ENCODE peak calls at places on chromosomes 13 and 19, in seven cellular contexts. F is neuronal stem cell, A is IMR-90, L is H9, K is H1, C is mesenchymal stem cell, X is trophoblast cell. Z is an unnamed sample.

GRCh38 chr19:6772028-6772865 is at the start of gene VAV1:
- DNase-seq in A (no peak), X (no peak), L (peak), C (no peak), F (no peak), K (no peak), Z (no peak)

GRCh38 chr19:11697284-11697855 is 41.4 kb downstream of the ZNF823 start:
- DNase-seq in F (no peak), L (no peak), K (no peak), A (no peak), X (no peak), C (no peak), Z (no peak)

GRCh38 chr13:51066091-51066831 is 44.8 kb downstream of the C13orf42 start:
- DNase-seq in K (peak), L (no peak), X (no peak), A (peak), F (no peak), C (peak), Z (no peak)

GRCh38 chr19:15154002-15154612 is 46.7 kb downstream of the NOTCH3 start:
- DNase-seq in K (peak), L (peak), X (peak), C (peak), F (no peak), A (peak), Z (peak)

GRCh38 chr19:16470541-16470910 is 1.2 kb downstream of the EPS15L1 start:
- DNase-seq in F (no peak), A (no peak), L (no peak), K (no peak), C (peak), X (no peak), Z (peak)

GRCh38 chr13:75724742-75725504 is 88.8 kb downstream of the LMO7 start:
- DNase-seq in X (no peak), C (no peak), L (no peak), A (no peak), F (no peak), K (no peak), Z (peak)

GRCh38 chr13:67134322-67135129 is 95.6 kb downstream of the PCDH9 start:
- DNase-seq in C (peak), A (peak), X (no peak), K (no peak), L (no peak), F (no peak), Z (no peak)

GRCh38 chr13:114056205-114057013 is 76.0 kb downstream of the RASA3 start:
- DNase-seq in K (no peak), C (no peak), L (no peak), F (no peak), X (no peak), A (no peak), Z (no peak)

GRCh38 chr19:55383789-55384575 is at the start of gene TMEM238:
- DNase-seq in C (peak), L (peak), X (peak), K (peak), A (peak), F (peak), Z (peak)

GRCh38 chr13:58999851-59000250 is 1163.9 kb downstream of the DIAPH3 start:
- DNase-seq in X (no peak), A (no peak), K (no peak), C (no peak), F (no peak), L (no peak), Z (no peak)

GRCh38 chr13:58994778-58995177 is 1169.0 kb downstream of the DIAPH3 start:
- DNase-seq in A (no peak), F (no peak), C (peak), L (no peak), K (no peak), X (no peak), Z (no peak)

DNA sequence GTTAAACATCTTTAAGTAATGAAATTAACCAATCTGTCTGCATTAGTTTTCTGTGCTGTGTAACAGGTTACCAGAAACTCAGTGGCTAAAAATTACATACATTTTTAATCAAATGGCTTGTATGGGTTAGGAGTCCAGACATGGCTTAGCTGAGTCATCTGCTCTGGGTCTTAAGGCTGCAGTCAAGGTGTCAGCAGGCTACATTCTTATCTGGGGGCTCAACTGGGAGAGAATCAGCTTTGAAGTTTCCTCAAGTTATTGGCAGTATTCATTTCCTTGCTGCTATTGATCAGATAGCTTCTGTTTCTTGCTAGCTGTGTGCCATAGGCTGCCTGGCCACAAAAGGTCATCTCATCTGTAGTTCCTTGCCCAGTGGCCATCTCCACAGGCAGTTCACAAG is 1163.0 kb downstream of the DIAPH3 start:
- DNase-seq in C (no peak), A (no peak), K (no peak), L (no peak), F (no peak), X (no peak), Z (peak)
- H3K18ac ChIP-seq in C (no peak), A (no peak), K (no peak), L (no peak), F (no peak), X (no peak), Z (no peak)

DNA sequence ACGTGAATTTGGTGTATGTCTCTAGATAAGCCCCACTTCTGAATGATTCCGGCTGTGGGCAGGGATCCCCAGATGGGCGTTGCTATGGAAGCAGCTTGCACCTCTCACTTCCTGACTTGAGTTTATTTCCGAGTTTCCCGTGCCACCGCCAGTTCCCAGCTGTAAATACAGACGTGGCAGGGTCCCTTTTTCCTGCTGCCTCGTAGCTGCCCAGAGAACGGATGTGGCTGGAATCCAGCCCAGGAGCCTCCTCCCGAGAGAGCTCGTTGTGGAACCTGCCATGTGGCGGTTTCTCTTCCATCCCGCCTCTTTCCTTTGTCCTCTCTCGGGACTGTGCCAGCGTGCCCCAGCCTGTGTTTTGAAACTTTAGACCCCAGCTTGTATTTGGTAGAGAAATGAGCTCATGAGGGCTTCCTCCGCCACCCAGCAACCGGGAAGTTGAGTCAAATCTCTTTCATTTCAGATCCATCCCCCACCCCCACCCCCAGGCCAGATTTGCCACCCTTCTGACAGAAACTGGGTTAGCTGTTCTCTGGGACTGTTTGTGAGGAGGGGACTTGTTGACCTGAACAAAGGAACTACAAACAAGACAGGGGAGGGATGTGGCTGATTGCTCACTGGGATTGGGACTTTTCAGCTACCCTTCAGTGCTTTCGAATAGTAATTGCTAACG is 96.6 kb downstream of the SIPA1L3 start:
- DNase-seq in K (peak), A (peak), L (peak), C (peak), X (no peak), F (peak), Z (peak)
- H3K9ac ChIP-seq in K (peak), A (peak), L (peak), C (peak), X (no peak), F (peak), Z (peak)

GRCh38 chr13:101211261-101211660 is 205.0 kb downstream of the NALCN start:
- DNase-seq in C (no peak), L (no peak), F (no peak), A (peak), K (no peak), X (no peak), Z (no peak)

GRCh38 chr13:101205408-101205807 is 210.9 kb downstream of the NALCN start:
- DNase-seq in X (no peak), K (no peak), L (no peak), F (no peak), A (no peak), C (no peak), Z (no peak)

GRCh38 chr13:101210774-101211173 is 205.5 kb downstream of the NALCN start:
- DNase-seq in A (no peak), X (no peak), C (no peak), L (no peak), K (no peak), F (no peak), Z (no peak)

GRCh38 chr13:101204270-101205011 is 211.9 kb downstream of the NALCN start:
- DNase-seq in L (no peak), X (no peak), K (no peak), A (peak), C (no peak), F (no peak), Z (no peak)

DNA sequence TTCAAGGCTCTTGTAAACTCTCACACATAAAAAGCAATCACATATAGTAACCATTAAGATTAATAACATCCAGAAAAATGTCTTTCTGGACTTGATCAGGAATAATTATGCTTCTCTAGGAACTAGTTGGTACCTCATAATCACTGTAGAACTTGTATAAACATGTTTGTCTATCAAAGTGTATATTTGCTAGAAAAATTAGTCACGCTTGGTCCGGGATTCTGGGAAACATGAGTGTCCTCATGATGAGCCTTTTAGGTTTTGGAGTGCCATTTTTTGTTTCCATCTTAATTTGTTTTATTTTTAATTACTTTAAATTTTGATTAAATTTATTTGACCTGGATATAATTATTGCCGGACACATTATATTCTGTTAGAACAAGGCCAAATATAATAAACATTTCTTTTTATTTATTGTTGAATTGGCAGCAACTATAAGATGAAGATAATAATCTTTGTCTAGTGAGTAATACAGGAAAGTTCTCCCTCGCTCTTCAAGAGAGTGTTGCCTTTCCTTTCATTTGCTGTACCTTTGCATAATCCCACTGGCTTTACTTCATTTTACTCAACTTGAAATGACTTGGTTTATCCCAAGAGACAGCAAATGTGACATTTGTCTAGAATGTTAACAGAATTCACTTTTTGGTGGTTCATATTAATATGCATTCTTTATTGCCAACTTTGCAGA is 207.0 kb downstream of the NALCN start:
- DNase-seq in F (no peak), A (no peak), C (no peak), X (no peak), K (no peak), L (no peak), Z (no peak)
- H3K18ac ChIP-seq in F (no peak), A (no peak), C (no peak), X (no peak), K (no peak), L (no peak), Z (no peak)

DNA sequence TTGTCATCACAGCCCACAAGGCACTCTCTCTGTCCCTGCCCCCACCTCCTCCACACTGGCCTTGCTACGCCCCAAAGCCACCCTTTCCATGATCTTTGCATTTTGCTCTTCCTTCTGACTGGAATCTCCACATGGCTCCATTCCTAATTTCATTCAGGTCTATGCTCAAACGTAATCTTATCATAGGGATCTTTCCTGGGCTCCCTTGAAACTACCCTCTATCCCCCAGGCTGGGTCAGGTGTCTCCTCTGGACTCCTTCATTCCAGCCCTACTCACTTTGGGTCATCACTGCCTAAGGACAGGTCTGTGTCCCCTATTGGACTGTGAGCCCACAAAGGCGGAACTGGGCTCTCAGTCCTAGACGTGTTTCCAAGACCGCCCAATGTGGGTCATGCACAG is 3.1 kb downstream of the GEMIN7 start:
- DNase-seq in L (no peak), C (no peak), A (no peak), F (no peak), X (no peak), K (no peak), Z (no peak)
- H3K9ac ChIP-seq in L (no peak), C (no peak), A (no peak), F (peak), X (no peak), K (no peak), Z (no peak)

GRCh38 chr19:10334340-10335148 is 1.2 kb upstream of the RAVER1 start:
- DNase-seq in F (peak), K (peak), L (peak), A (peak), X (peak), C (peak), Z (peak)
- H3K18ac ChIP-seq in F (peak), K (no peak), L (no peak), A (no peak), X (peak), C (peak), Z (no peak)

DNA sequence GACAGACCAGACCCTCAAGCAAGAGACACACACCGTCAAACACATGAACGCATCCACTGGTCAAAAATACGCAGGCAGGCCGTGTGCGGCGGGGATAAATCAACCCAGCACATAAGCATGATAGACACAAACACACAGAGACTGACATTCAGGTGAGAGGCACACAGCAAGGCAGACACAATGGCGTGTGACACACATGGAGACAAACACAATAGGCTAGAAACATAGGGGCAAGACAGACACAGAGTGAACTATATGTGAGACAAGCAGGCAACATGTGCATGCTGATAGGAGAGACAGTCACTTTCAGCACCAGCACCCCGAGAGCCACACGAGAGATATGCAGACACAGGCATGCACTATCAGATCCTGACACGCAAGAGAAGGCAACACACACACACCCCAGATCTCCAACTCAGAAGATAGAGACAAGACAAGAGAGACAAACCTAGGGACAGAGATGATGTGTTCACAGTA is 6.9 kb upstream of the JUNB start:
- DNase-seq in F (no peak), K (no peak), A (peak), L (no peak), X (no peak), C (peak), Z (no peak)
- H3K9ac ChIP-seq in F (peak), K (no peak), A (no peak), L (no peak), X (no peak), C (peak), Z (no peak)

DNA sequence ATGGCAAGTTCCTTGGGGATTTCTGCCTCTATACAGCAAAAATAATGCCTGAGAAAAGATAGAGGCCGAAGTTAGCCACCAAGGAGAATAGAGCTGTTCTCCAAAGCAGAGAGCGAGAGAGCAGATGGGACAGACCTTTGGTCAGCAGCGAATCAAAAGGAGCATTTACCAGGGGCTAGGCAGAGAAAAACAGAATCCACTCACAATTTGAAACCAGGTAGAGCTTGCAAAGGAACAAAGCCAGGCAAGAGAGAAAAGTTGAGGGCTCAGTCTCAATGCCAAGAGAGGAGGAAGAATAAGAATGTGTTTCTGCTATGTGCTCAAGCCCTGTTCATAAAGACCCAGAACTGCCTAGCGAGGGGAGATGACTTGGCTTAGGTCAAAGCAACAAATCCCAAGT is 112.8 kb downstream of the DCT start:
- DNase-seq in K (peak), C (no peak), F (no peak), L (no peak), A (no peak), X (no peak), Z (no peak)
- H3K18ac ChIP-seq in K (no peak), C (no peak), F (no peak), L (no peak), A (no peak), X (no peak), Z (no peak)

GRCh38 chr19:40438284-40438683 is 5.9 kb downstream of the SERTAD3 start:
- DNase-seq in K (no peak), L (no peak), X (no peak), F (no peak), C (no peak), A (no peak), Z (no peak)
- H3K9ac ChIP-seq in K (no peak), L (no peak), X (no peak), F (no peak), C (no peak), A (no peak), Z (no peak)

Z was measured in mesendoderm.